ENCODE peak calls at places on chromosomes 12 and 14, in nine cellular contexts. C, Q, E, I, S, L, A, R and H are unnamed samples.

GRCh38 chr12:120996133-120996746 is 17.9 kb downstream of the HNF1A start:
- DNase-seq in C (no peak), Q (no peak), E (no peak), I (no peak), S (no peak), L (no peak), A (no peak), R (no peak), H (no peak)

GRCh38 chr12:109781668-109782321 is 51.4 kb downstream of the TRPV4 start:
- DNase-seq in C (no peak), Q (no peak), E (no peak), I (no peak), S (no peak), L (no peak), A (no peak), R (no peak), H (no peak)

GRCh38 chr12:108133482-108133881 is 4.4 kb downstream of the WSCD2 start:
- DNase-seq in C (peak; percentile 70), Q (no peak), E (no peak), I (no peak), S (no peak), L (no peak), A (no peak), R (no peak), H (no peak)

GRCh38 chr14:55116246-55117030 is 12.6 kb upstream of the LGALS3 start:
- DNase-seq in C (no peak), Q (no peak), E (peak; percentile 63), I (no peak), S (no peak), L (no peak), A (no peak), R (no peak), H (no peak)

GRCh38 chr14:79842270-79842669 is 369.0 kb downstream of the DIO2 start:
- DNase-seq in C (peak; percentile 64), Q (no peak), E (no peak), I (no peak), S (no peak), L (peak; percentile 66), A (no peak), R (no peak), H (no peak)

GRCh38 chr12:77477907-77478533 is 352.7 kb upstream of the NAV3 start:
- DNase-seq in C (no peak), Q (no peak), E (no peak), I (no peak), S (no peak), L (no peak), A (no peak), R (no peak), H (no peak)

GRCh38 chr12:127400231-127400630 is 866.7 kb upstream of the TMEM132C start:
- DNase-seq in C (no peak), Q (no peak), E (no peak), I (no peak), S (no peak), L (peak; percentile 50), A (no peak), R (no peak), H (peak; percentile 46)

GRCh38 chr12:113368331-113368730 is 9.9 kb downstream of the PLBD2 start:
- DNase-seq in C (no peak), Q (no peak), E (no peak), I (no peak), S (no peak), L (no peak), A (no peak), R (no peak), H (no peak)

GRCh38 chr12:123367511-123367910 is 2.9 kb upstream of the SBNO1 start:
- DNase-seq in C (no peak), Q (no peak), E (no peak), I (no peak), S (no peak), L (no peak), A (no peak), R (no peak), H (no peak)

GRCh38 chr12:27221625-27222387 is 22.3 kb upstream of the STK38L start:
- DNase-seq in C (no peak), Q (no peak), E (no peak), I (no peak), S (no peak), L (no peak), A (no peak), R (no peak), H (no peak)

GRCh38 chr14:68942281-68943035 is 36.6 kb downstream of the ACTN1 start:
- DNase-seq in C (no peak), Q (no peak), E (no peak), I (no peak), S (no peak), L (no peak), A (no peak), R (no peak), H (no peak)

GRCh38 chr14:68939893-68940613 is 39.0 kb downstream of the ACTN1 start:
- DNase-seq in C (peak; percentile 93), Q (no peak), E (peak; percentile 67), I (no peak), S (peak; percentile 89), L (peak; percentile 68), A (peak; percentile 78), R (peak; percentile 81), H (peak; percentile 95)

GRCh38 chr14:68941820-68942219 is 37.3 kb downstream of the ACTN1 start:
- DNase-seq in C (peak; percentile 73), Q (no peak), E (peak; percentile 53), I (no peak), S (peak; percentile 92), L (peak; percentile 27), A (peak; percentile 70), R (no peak), H (peak; percentile 83)

GRCh38 chr14:68939424-68939892 is 39.6 kb downstream of the ACTN1 start:
- DNase-seq in C (no peak), Q (no peak), E (no peak), I (no peak), S (no peak), L (no peak), A (no peak), R (no peak), H (no peak)

GRCh38 chr14:68940614-68941185 is 38.4 kb downstream of the ACTN1 start:
- DNase-seq in C (peak; percentile 28), Q (no peak), E (no peak), I (no peak), S (no peak), L (no peak), A (no peak), R (no peak), H (no peak)
- H3K4me1 ChIP-seq in C (peaks cover 99% of the 10 kb centered on the region), Q (peaks cover 46% of the 10 kb centered on the region), E (peaks cover 93% of the 10 kb centered on the region), I (peaks cover 26% of the 10 kb centered on the region), S (peaks cover 88% of the 10 kb centered on the region), L (peaks cover 45% of the 10 kb centered on the region), A (peaks cover 71% of the 10 kb centered on the region), R (peaks cover 85% of the 10 kb centered on the region), H (peaks cover 81% of the 10 kb centered on the region)

GRCh38 chr14:93186461-93186860 is 1.3 kb downstream of the LYSET start:
- DNase-seq in C (no peak), Q (no peak), E (no peak), I (no peak), S (peak; percentile 25), L (no peak), A (no peak), R (no peak), H (no peak)
- H3K27ac ChIP-seq in C (no peak overlapping the region), Q (peak overlapping the region; percentile 37), E (peak overlapping the region; percentile 94), I (no peak overlapping the region), S (peak overlapping the region; percentile 45), L (no peak overlapping the region), A (no peak overlapping the region), R (no peak overlapping the region), H (no peak overlapping the region)

GRCh38 chr12:64621257-64621942 is 11.1 kb downstream of the RASSF3 start:
- DNase-seq in C (no peak), Q (no peak), E (no peak), I (no peak), S (no peak), L (no peak), A (no peak), R (no peak), H (peak; percentile 80)

GRCh38 chr12:64627781-64628180 is 17.5 kb downstream of the RASSF3 start:
- DNase-seq in C (no peak), Q (no peak), E (no peak), I (no peak), S (no peak), L (no peak), A (no peak), R (no peak), H (peak; percentile 30)

GRCh38 chr12:64631197-64631596 is 20.9 kb downstream of the RASSF3 start:
- DNase-seq in C (no peak), Q (no peak), E (no peak), I (no peak), S (no peak), L (no peak), A (no peak), R (no peak), H (no peak)

GRCh38 chr12:64624035-64624434 is 13.7 kb downstream of the RASSF3 start:
- DNase-seq in C (no peak), Q (no peak), E (no peak), I (no peak), S (no peak), L (no peak), A (no peak), R (no peak), H (no peak)

DNA sequence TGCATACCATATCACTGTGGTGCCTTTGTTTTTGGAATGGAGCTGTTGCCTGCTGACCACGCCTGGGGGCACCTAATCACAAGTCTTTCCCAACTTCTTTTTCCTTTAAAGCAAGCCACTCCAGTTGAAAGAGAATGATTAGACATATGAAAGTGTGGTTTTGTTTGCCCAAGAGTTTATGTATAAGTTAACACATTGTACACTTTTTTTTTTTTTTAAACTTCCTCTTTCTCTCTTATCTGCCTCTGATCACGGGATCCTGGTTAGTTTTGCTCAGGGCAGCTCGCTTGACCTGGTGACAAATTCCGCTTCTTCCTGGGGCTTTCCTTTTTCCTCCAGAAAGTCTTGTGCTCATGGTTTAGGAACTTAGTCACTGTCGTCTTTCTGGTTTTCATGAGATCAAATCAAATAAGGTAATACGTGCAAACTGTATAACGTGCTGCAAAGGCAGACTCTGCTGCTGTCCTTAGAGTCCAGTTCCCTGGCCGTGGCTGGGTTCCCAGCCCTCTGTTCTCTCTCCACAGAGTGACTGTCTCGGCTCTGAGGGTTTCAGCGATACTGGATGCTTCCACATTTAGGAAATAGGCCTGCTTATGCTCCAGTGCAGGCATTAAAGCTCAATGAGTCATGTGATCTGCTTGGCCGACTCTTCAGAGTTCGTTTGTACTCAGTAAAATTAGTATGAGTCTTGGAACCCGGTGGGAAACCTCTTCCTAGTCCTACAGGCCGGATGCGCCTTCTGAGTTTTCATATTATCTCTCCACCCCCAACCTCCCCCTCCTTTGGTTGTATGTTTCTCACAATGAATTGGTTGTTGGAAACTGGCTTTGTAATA is 15.2 kb downstream of the RASSF3 start:
- DNase-seq in C (peak; percentile 83), Q (peak; percentile 61), E (peak; percentile 54), I (no peak), S (peak; percentile 94), L (peak; percentile 94), A (peak; percentile 69), R (no peak), H (peak; percentile 69)
- H3K4me1 ChIP-seq in C (peaks cover 84% of the 10 kb centered on the region), Q (peaks cover 11% of the 10 kb centered on the region), E (peaks cover 51% of the 10 kb centered on the region), I (no peaks in the 10 kb centered on the region), S (peaks cover 36% of the 10 kb centered on the region), L (peaks cover 48% of the 10 kb centered on the region), A (no peaks in the 10 kb centered on the region), R (peaks cover 43% of the 10 kb centered on the region), H (peaks cover 69% of the 10 kb centered on the region)

DNA sequence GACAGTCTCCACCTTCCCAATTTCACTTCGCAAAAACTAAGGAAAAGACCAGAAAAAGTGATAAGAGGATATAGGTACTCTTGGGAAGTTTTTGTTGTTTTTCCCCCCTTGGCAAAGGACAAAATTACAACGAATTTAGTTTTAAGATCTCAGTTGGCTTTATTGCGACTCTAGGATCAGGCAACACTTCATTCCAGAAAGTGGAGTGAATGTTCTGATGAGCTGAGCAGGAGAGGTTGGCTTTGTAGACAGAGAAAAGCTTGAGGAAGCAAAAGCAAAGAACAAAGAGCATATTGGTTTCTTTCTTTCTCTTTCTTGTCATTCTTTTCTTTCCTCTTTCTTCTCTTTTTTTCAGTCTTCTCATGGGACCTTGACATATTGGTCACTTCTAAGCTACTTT is 640 bp upstream of the ZFYVE1 start:
- DNase-seq in C (no peak), Q (no peak), E (no peak), I (no peak), S (no peak), L (no peak), A (no peak), R (no peak), H (no peak)
- H3K27ac ChIP-seq in C (no peak overlapping the region), Q (no peak overlapping the region), E (peak overlapping the region; percentile 94), I (no peak overlapping the region), S (no peak overlapping the region), L (no peak overlapping the region), A (no peak overlapping the region), R (no peak overlapping the region), H (no peak overlapping the region)